ENCODE peak calls at places on chromosomes 16 and 17, in seven cellular contexts. X, T, V, A, L, N and P are unnamed samples.

GRCh38 chr16:8299635-8300034 is 290.7 kb downstream of the TMEM114 start:
- DNase-seq in X (no peak), T (no peak), V (no peak), A (no peak), L (no peak), N (no peak), P (no peak)

GRCh38 chr17:20612635-20613034 is 33.1 kb downstream of the CDRT15L2 start:
- DNase-seq in X (no peak), T (no peak), V (no peak), A (no peak), L (no peak), N (no peak), P (no peak)

GRCh38 chr17:4199818-4200402 is 56.9 kb downstream of the CYB5D2 start:
- DNase-seq in X (no peak), T (no peak), V (peak), A (peak), L (no peak), N (no peak), P (no peak)

GRCh38 chr16:27665881-27666280 is 115.9 kb downstream of the KATNIP start:
- DNase-seq in X (no peak), T (no peak), V (peak), A (no peak), L (no peak), N (no peak), P (no peak)

GRCh38 chr17:81398855-81399451 is 3.7 kb downstream of the BAHCC1 start:
- DNase-seq in X (no peak), T (no peak), V (peak), A (peak), L (no peak), N (no peak), P (no peak)

GRCh38 chr17:4407216-4407615 is 26.5 kb upstream of the SPNS3 start:
- DNase-seq in X (no peak), T (no peak), V (peak), A (no peak), L (no peak), N (peak), P (no peak)

GRCh38 chr17:7129311-7129710 is 14.7 kb upstream of the ASGR2 start:
- DNase-seq in X (no peak), T (no peak), V (no peak), A (no peak), L (no peak), N (no peak), P (no peak)

GRCh38 chr17:62653002-62653830 is 25.7 kb downstream of the MRC2 start:
- DNase-seq in X (peak), T (peak), V (peak), A (peak), L (peak), N (peak), P (peak)

GRCh38 chr17:29570521-29570920 is 2.0 kb downstream of the TP53I13 start:
- DNase-seq in X (peak), T (peak), V (no peak), A (no peak), L (no peak), N (peak), P (no peak)

GRCh38 chr16:24070851-24071250 is 185.3 kb upstream of the CACNG3 start:
- DNase-seq in X (no peak), T (peak), V (no peak), A (peak), L (no peak), N (no peak), P (no peak)

GRCh38 chr17:30530346-30531025 is 53.3 kb downstream of the GOSR1 start:
- DNase-seq in X (no peak), T (no peak), V (peak), A (no peak), L (no peak), N (no peak), P (no peak)

GRCh38 chr16:84554627-84555328 is 50.3 kb upstream of the MEAK7 start:
- DNase-seq in X (no peak), T (no peak), V (no peak), A (no peak), L (no peak), N (no peak), P (no peak)
- H3K4me3 ChIP-seq in X (no peak), T (no peak), V (no peak), A (no peak), L (no peak), N (no peak), P (no peak)

DNA sequence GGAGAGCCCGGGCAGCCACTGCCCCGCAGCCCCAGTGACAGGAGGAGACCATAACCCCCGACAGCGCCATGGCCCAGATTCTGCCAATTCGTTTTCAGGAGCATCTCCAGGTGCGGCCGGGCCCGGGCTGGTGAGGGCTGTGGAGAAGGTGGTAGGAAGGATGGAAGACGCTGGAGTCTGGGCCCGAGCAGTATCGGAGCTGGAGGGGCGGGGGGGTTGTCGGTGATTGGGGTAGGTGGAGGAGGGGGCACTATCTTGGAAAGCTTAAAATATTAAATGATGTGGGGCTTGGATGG is 317 bp downstream of the CLTC start:
- DNase-seq in X (no peak), T (no peak), V (no peak), A (no peak), L (no peak), N (no peak), P (no peak)
- H3K4me3 ChIP-seq in X (peak), T (peak), V (peak), A (peak), L (peak), N (peak), P (peak)

GRCh38 chr17:74357466-74357809 is 4.2 kb downstream of the BTBD17 start:
- DNase-seq in X (no peak), T (peak), V (no peak), A (no peak), L (no peak), N (no peak), P (no peak)
- H3K4me3 ChIP-seq in X (no peak), T (peak), V (no peak), A (no peak), L (no peak), N (peak), P (peak)

GRCh38 chr16:63618896-63619295 is 1503.0 kb downstream of the CDH11 start:
- DNase-seq in X (no peak), T (no peak), V (no peak), A (no peak), L (no peak), N (no peak), P (no peak)
- H3K4me3 ChIP-seq in X (no peak), T (no peak), V (no peak), A (no peak), L (no peak), N (no peak), P (no peak)

DNA sequence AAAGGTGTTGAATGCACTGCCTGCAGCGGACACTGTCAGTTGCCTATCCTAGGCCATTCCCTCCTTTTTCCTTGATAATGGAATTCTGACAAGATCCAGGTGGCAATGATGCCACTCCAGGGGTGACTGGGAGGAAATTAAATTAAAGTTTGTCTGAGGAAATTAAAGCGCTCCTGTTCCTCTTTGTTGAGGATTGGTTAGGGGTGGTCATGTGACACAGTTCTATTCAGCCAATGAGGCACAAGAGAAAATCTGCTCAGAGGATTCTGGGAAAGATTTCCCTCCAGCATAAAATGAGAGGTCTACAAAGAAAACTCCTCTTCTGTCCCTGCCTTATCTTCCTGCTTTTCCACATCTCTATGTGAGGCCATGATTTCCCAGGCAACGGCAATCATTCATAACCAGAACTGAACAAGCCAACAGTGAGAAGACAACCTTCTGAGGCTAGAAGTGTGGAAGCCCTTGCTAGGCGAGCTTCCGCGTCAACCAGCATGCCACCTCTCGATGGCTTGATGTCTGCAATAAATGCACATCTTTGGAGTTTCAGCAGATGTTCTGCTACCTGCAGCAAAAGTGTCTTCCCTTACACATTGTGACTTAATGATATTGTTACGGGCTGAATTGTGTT is 5.6 kb upstream of the BCO1 start:
- DNase-seq in X (no peak), T (peak), V (no peak), A (no peak), L (no peak), N (no peak), P (no peak)
- H3K4me3 ChIP-seq in X (no peak), T (no peak), V (no peak), A (no peak), L (no peak), N (no peak), P (no peak)